ENCODE peak calls at places on chromosomes 1 and 21, in six cellular contexts. E, G, F, S, D and I are unnamed samples.

GRCh38 chr1:151819951-151820623 is 11.5 kb downstream of the RORC start:
- DNase-seq in F (peak; percentile 21), S (no peak), G (no peak), D (no peak), E (no peak), I (no peak)

GRCh38 chr1:192224386-192224785 is 66.1 kb downstream of the RGS18 start:
- DNase-seq in S (no peak), F (no peak), D (no peak), E (no peak), G (no peak), I (no peak)

GRCh38 chr1:241950390-241950789 is 7.2 kb upstream of the BECN2 start:
- DNase-seq in F (no peak), D (no peak), G (no peak), S (no peak), E (peak; percentile 45), I (no peak)

GRCh38 chr1:94335950-94336349 is 82.2 kb upstream of the ABCD3 start:
- DNase-seq in F (peak; percentile 83), S (peak; percentile 77), D (peak; percentile 88), G (peak; percentile 88), E (peak; percentile 95), I (peak; percentile 56)

GRCh38 chr1:84773933-84774497 is 83.8 kb upstream of the SSX2IP start:
- DNase-seq in D (no peak), E (no peak), F (no peak), S (no peak), G (no peak), I (no peak)

GRCh38 chr1:69700770-69701169 is 133.0 kb downstream of the LRRC7 start:
- DNase-seq in G (no peak), D (no peak), E (peak; percentile 1), F (peak; percentile 34), S (no peak), I (no peak)

GRCh38 chr21:32484706-32485380 is 72.3 kb downstream of the EVA1C start:
- DNase-seq in G (peak; percentile 75), F (no peak), S (peak; percentile 76), E (no peak), D (no peak), I (no peak)

GRCh38 chr1:111654839-111655238 is 35.2 kb downstream of the RAP1A start:
- DNase-seq in E (no peak), G (no peak), F (no peak), D (no peak), S (no peak), I (no peak)

GRCh38 chr1:36224537-36225297 is 474 bp downstream of the THRAP3 start:
- DNase-seq in F (peak; percentile 71), D (peak; percentile 48), G (no peak), E (peak; percentile 83), S (peak; percentile 82), I (peak; percentile 80)

GRCh38 chr1:30872033-30872947 is 36.3 kb downstream of the SDC3 start:
- DNase-seq in F (no peak), G (no peak), S (no peak), E (no peak), D (no peak), I (no peak)

GRCh38 chr1:204445860-204446412 is 34.3 kb upstream of the PPP1R15B start:
- DNase-seq in D (no peak), S (no peak), F (peak; percentile 14), E (peak; percentile 27), G (no peak), I (no peak)
- TF ChIP-seq CTCF in D (peak; percentile 61), S (no peak), F (no peak), E (peak; percentile 50), G (no peak), I (no peak)

DNA sequence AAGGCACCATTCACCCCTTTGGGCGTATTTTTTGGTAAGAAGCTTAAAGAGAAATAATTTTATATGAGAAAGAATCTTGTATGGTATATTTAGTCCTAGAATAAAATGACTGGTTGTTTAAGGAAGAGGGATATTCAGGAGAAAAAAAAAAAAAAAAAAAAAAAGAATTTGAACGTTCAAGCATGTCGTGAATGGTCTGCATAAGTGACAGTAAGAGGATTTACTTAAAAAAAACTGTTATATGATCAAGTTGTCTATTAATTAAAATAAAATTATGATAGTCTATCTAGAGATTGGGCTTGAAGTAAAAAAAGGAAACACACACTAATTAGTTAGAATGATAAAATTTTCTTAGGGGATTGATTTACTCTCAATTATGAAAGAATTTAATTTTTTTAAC is 11.7 kb upstream of the OR14I1 start:
- DNase-seq in G (no peak), F (no peak), S (no peak), E (no peak), D (no peak), I (no peak)
- H3K9me3 ChIP-seq in G (no peaks in the 10 kb centered on the region), F (no peaks in the 10 kb centered on the region), S (peaks cover 4% of the 10 kb centered on the region), E (peaks cover 2% of the 10 kb centered on the region), D (peaks cover 6% of the 10 kb centered on the region), I (no peaks in the 10 kb centered on the region)

DNA sequence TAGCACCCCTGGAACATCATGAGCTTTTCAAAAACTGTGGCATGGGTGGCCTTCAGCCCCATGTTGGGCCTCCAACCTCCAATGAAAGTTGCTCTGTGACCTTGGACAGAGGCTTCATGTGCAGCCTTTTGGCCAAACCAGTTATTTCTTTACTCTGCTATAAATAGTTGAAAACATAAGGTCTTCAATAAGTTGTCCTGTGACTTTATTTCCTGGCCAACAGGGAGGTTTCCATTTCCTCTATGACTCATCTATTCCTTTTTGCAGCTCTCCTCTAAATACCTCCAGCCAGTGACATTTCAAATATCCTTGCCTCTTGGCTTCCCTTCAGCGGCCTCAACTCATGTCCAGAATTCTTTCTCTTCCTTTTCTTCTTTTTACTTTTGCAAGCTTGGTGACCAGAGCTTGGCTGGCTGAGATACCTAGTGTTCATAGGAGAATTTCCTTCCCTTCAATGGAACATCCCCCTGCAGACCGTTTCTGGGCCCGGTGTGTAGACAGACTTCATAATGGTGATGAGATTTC is 22.7 kb upstream of the TRIM67 start:
- DNase-seq in S (no peak), E (peak; percentile 58), D (no peak), G (no peak), F (no peak), I (no peak)
- H3K4me3 ChIP-seq in S (no peak overlapping the region), E (no peak overlapping the region), D (no peak overlapping the region), G (no peak overlapping the region), F (no peak overlapping the region), I (no peak overlapping the region)

GRCh38 chr1:3541930-3542329 is 69.4 kb downstream of the MEGF6 start:
- DNase-seq in F (no peak), G (no peak), E (no peak), S (no peak), D (no peak), I (no peak)
- TF ChIP-seq CTCF in F (no peak), G (no peak), E (no peak), S (no peak), D (no peak), I (no peak)

DNA sequence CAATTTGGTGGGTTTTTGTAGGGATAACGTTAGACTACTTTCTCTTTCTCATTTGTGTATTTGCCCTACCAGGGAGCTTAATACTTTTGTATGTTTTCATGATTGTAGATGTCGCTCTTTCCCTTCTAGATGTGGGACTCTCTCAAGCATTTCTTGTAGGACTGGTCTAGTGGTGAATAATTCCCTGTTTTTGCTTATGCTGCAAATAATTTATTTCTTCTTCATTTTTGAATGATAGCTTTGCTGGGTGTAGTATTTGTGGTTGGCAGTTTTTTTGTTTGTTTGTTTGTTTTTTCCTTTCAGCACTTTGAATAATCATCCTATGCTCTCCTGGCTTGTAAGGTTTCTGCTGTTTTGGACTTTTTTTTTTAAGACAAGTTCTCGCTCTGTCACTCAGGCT is 22.5 kb upstream of the TTC22 start:
- DNase-seq in E (no peak), S (no peak), D (no peak), F (no peak), G (no peak), I (no peak)
- H3K9me3 ChIP-seq in E (peaks cover 13% of the 10 kb centered on the region), S (no peaks in the 10 kb centered on the region), D (peaks cover 9% of the 10 kb centered on the region), F (no peaks in the 10 kb centered on the region), G (no peaks in the 10 kb centered on the region), I (no peaks in the 10 kb centered on the region)

DNA sequence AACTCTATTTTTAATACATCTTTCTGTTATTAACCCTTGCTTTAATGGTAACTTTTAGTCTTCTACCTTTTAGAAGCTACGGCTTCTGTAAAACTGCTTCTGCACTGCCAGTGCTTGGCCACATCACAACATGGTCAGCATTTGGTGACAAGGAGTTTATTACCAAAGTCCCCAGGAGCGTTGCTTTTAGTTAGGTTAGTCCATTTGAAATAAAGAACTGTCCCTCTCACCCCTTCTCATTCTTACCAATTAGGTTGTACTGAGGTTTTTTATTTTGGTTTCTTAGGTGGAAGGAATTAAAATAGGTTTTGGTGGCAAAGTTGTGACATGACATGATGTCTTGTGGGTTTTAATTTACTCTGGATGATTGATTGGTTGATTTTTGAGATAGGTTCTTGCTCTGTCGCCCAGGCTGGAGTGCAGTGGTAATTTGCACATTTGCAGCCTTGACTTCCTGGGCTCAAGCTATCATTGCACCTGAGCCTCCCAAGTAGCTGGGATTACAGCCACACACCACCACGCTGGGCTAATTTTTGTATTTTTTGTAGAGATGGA is 39.2 kb downstream of the SPEN start:
- DNase-seq in E (no peak), D (no peak), G (no peak), S (no peak), F (no peak), I (no peak)
- H3K4me3 ChIP-seq in E (peak overlapping the region; percentile 40), D (peak overlapping the region; percentile 49), G (peak overlapping the region; percentile 15), S (no peak overlapping the region), F (peak overlapping the region; percentile 24), I (peak overlapping the region; percentile 50)